ENCODE peak calls at places on chromosomes 13 and 19, in eight cellular contexts. K is effector memory CD4-positive, alpha-beta T cell; Y is neural progenitor cell; H is caudate nucleus; I is Peyer's patch; F is cardiac muscle cell; V is uterus; R is RWPE1. P is an unnamed sample.

GRCh38 chr19:55165952-55166529 is 372 bp downstream of the DNAAF3 start:
- DNase-seq in K (no peak), Y (peak; percentile 97), H (peak; percentile 37), I (peak; percentile 77), F (peak; percentile 83), V (no peak), R (peak; percentile 66), P (peak; percentile 90)

GRCh38 chr13:36548129-36548528 is 115.8 kb downstream of the CCNA1 start:
- DNase-seq in K (no peak), Y (no peak), H (no peak), I (no peak), F (no peak), V (no peak), R (no peak), P (no peak)

GRCh38 chr19:3605361-3605760 is 1.3 kb downstream of the TBXA2R start:
- DNase-seq in K (no peak), Y (no peak), H (no peak), I (no peak), F (no peak), V (no peak), R (no peak), P (no peak)

GRCh38 chr13:19940106-19940505 is 18.4 kb upstream of the ZMYM2 start:
- DNase-seq in K (no peak), Y (peak; percentile 73), H (no peak), I (no peak), F (no peak), V (no peak), R (no peak), P (no peak)

GRCh38 chr13:21894091-21894490 is 223.2 kb downstream of the FGF9 start:
- DNase-seq in K (no peak), Y (no peak), H (no peak), I (peak; percentile 74), F (no peak), V (no peak), R (no peak), P (no peak)

GRCh38 chr13:40390290-40391008 is 276.0 kb downstream of the FOXO1 start:
- DNase-seq in K (no peak), Y (peak; percentile 85), H (no peak), I (no peak), F (no peak), V (no peak), R (no peak), P (no peak)

GRCh38 chr19:38032151-38032550 is 125.1 kb downstream of the SIPA1L3 start:
- DNase-seq in K (no peak), Y (no peak), H (no peak), I (no peak), F (peak; percentile 69), V (no peak), R (no peak), P (no peak)

GRCh38 chr19:7391218-7391670 is 42.5 kb downstream of the ARHGEF18 start:
- DNase-seq in K (no peak), Y (no peak), H (no peak), I (peak; percentile 78), F (peak; percentile 83), V (no peak), R (peak; percentile 91), P (no peak)

GRCh38 chr19:39438270-39438934 is 2.7 kb upstream of the RPS16 start:
- DNase-seq in K (no peak), Y (no peak), H (no peak), I (no peak), F (no peak), V (no peak), R (no peak), P (no peak)

GRCh38 chr19:18233224-18233825 is 7.1 kb upstream of the PDE4C start:
- DNase-seq in K (peak; percentile 30), Y (peak; percentile 96), H (no peak), I (peak; percentile 64), F (peak; percentile 57), V (peak; percentile 31), R (peak; percentile 74), P (peak; percentile 57)

DNA sequence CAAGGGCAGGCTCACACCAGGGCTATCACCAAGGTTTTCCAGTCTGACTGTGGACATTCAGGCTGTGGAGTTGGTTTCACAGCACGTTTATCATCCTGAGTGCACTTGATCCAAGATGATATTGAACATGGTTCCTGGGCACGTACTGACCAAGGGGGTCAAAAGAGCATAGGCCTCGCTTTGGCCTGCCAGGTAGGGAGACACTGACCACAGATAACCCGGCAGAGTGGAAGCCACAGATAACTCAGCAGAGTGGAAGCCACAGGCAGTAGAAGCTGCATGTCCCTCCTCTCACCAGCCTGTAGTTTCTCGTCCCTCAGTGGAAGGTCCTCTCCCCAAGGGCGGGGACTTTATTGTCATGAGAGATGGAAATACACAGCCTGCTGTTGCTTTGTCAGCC is 8.7 kb upstream of the KRTDAP start:
- DNase-seq in K (no peak), Y (no peak), H (no peak), I (no peak), F (no peak), V (no peak), R (no peak), P (no peak)
- H3K27ac ChIP-seq in K (no peak overlapping the region), Y (no peak overlapping the region), H (no peak overlapping the region), I (no peak overlapping the region), F (no peak overlapping the region), V (no peak overlapping the region), R (no peak overlapping the region), P (no peak overlapping the region)

GRCh38 chr19:15109768-15110417 is 2.7 kb downstream of the SYDE1 start:
- DNase-seq in K (no peak), Y (no peak), H (no peak), I (no peak), F (no peak), V (no peak), R (no peak), P (no peak)

GRCh38 chr19:15112385-15112784 is 5.2 kb downstream of the SYDE1 start:
- DNase-seq in K (no peak), Y (no peak), H (no peak), I (no peak), F (no peak), V (no peak), R (no peak), P (no peak)

GRCh38 chr19:15110418-15110815 is 3.2 kb downstream of the SYDE1 start:
- DNase-seq in K (no peak), Y (no peak), H (no peak), I (no peak), F (no peak), V (no peak), R (no peak), P (no peak)

GRCh38 chr19:15113245-15114152 is 6.3 kb downstream of the SYDE1 start:
- DNase-seq in K (no peak), Y (no peak), H (no peak), I (no peak), F (no peak), V (no peak), R (no peak), P (no peak)

GRCh38 chr19:15111758-15112157 is 4.6 kb downstream of the SYDE1 start:
- DNase-seq in K (no peak), Y (no peak), H (no peak), I (no peak), F (no peak), V (no peak), R (no peak), P (no peak)
- H3K27ac ChIP-seq in K (no peak overlapping the region), Y (no peak overlapping the region), H (no peak overlapping the region), I (no peak overlapping the region), F (no peak overlapping the region), V (no peak overlapping the region), R (peak overlapping the region; percentile 90), P (no peak overlapping the region)

GRCh38 chr13:113122571-113123225 is at the start of gene F10:
- DNase-seq in K (no peak), Y (peak; percentile 72), H (no peak), I (peak; percentile 89), F (peak; percentile 78), V (peak; percentile 70), R (no peak), P (peak; percentile 84)
- H3K27ac ChIP-seq in K (no peak within 1 kb of the TSS), Y (no peak within 1 kb of the TSS), H (no peak within 1 kb of the TSS), I (peak within 1 kb of the TSS; percentile 44), F (no peak within 1 kb of the TSS), V (peak within 1 kb of the TSS; percentile 57), R (no peak within 1 kb of the TSS), P (peak within 1 kb of the TSS; percentile 33)

GRCh38 chr19:32091196-32091595 is 254.2 kb upstream of the ZNF507 start:
- DNase-seq in K (no peak), Y (no peak), H (no peak), I (no peak), F (no peak), V (no peak), R (no peak), P (no peak)
- H3K27ac ChIP-seq in K (no peak overlapping the region), Y (no peak overlapping the region), H (no peak overlapping the region), I (no peak overlapping the region), F (no peak overlapping the region), V (no peak overlapping the region), R (no peak overlapping the region), P (no peak overlapping the region)

DNA sequence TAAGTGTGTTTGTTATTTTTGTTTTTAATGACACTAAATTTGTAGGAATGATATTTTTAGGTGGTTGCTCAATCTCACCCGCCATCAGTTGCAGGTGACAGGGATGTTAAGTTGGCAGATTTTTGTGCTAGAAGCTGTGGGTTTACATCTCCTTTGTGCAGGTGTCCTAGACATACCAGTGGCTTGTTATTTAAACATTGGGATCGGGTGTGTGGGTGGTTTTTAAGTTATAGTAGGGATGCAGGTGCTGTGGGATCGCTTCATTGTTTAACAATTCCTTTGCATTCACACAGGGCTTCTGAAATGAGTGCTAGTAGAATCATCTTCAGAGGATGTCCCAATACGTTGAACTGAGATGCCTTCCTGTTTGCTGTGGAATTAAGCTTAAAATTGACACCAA is 100.0 kb downstream of the SHISA2 start:
- DNase-seq in K (no peak), Y (no peak), H (no peak), I (no peak), F (no peak), V (no peak), R (no peak), P (no peak)
- H3K27ac ChIP-seq in K (no peak overlapping the region), Y (no peak overlapping the region), H (no peak overlapping the region), I (no peak overlapping the region), F (no peak overlapping the region), V (no peak overlapping the region), R (no peak overlapping the region), P (no peak overlapping the region)

P was measured in WERI-Rb-1.